ENCODE peak calls at places on chromosomes 12 and 14, in five cellular contexts. I is T-helper 9 cell; Z is GM23338; O is activated CD4-positive, alpha-beta T cell treated with anti-CD3 and anti-CD28 coated beads for 36 hours; D is endothelial cell of umbilical vein. X is an unnamed sample.

GRCh38 chr12:56115329-56115728 is 1.1 kb upstream of the RPL41 start:
- DNase-seq in I (no peak), Z (peak), O (no peak), D (peak), X (peak)

GRCh38 chr14:68840454-68840853 is 47.6 kb upstream of the ZFP36L1 start:
- DNase-seq in I (no peak), Z (no peak), O (no peak), D (no peak), X (no peak)

GRCh38 chr14:56271988-56272387 is 153.8 kb downstream of the PELI2 start:
- DNase-seq in I (no peak), Z (no peak), O (no peak), D (peak), X (peak)

GRCh38 chr12:2335109-2335508 is 282.3 kb downstream of the CACNA1C start:
- DNase-seq in I (no peak), Z (no peak), O (no peak), D (peak), X (no peak)

GRCh38 chr12:94965982-94966381 is 37.5 kb downstream of the NDUFA12 start:
- DNase-seq in I (no peak), Z (no peak), O (no peak), D (no peak), X (no peak)

GRCh38 chr14:85093631-85094330 is 436.2 kb upstream of the FLRT2 start:
- DNase-seq in I (no peak), Z (no peak), O (no peak), D (no peak), X (peak)

GRCh38 chr12:132634411-132634990 is 15.9 kb downstream of the P2RX2 start:
- DNase-seq in I (no peak), Z (no peak), O (no peak), D (no peak), X (no peak)

GRCh38 chr12:128745772-128746689 is 77.7 kb downstream of the SLC15A4 start:
- DNase-seq in I (no peak), Z (no peak), O (no peak), D (no peak), X (no peak)

GRCh38 chr12:57434517-57435223 is at the start of gene INHBC:
- DNase-seq in I (no peak), Z (no peak), O (no peak), D (no peak), X (no peak)

GRCh38 chr14:32594766-32595165 is 265.7 kb downstream of the AKAP6 start:
- DNase-seq in I (no peak), Z (no peak), O (no peak), D (no peak), X (no peak)

GRCh38 chr12:116609715-116610114 is 50.5 kb downstream of the MAP1LC3B2 start:
- DNase-seq in I (peak), Z (peak), O (peak), D (no peak), X (no peak)

GRCh38 chr12:13197526-13198141 is 1.1 kb downstream of the EMP1 start:
- DNase-seq in I (no peak), Z (peak), O (no peak), D (no peak), X (no peak)

GRCh38 chr12:31929140-31929526 is 30.1 kb upstream of the RESF1 start:
- DNase-seq in I (no peak), Z (no peak), O (peak), D (no peak), X (no peak)

GRCh38 chr12:4120316-4120920 is 153.1 kb upstream of the CCND2 start:
- DNase-seq in I (no peak), Z (no peak), O (no peak), D (no peak), X (no peak)

GRCh38 chr12:67811437-67812361 is 163.2 kb downstream of the DYRK2 start:
- DNase-seq in I (no peak), Z (no peak), O (no peak), D (no peak), X (peak)

GRCh38 chr12:115897718-115898117 is 379.8 kb downstream of the MED13L start:
- DNase-seq in I (no peak), Z (no peak), O (no peak), D (no peak), X (no peak)

GRCh38 chr12:132966676-132967415 is 10.7 kb upstream of the ZNF605 start:
- DNase-seq in I (no peak), Z (no peak), O (no peak), D (no peak), X (no peak)

GRCh38 chr12:85155791-85156190 is 119.6 kb downstream of the LRRIQ1 start:
- DNase-seq in I (no peak), Z (peak), O (no peak), D (peak), X (peak)

GRCh38 chr14:30053103-30053502 is 125.5 kb upstream of the PRKD1 start:
- DNase-seq in I (no peak), Z (no peak), O (no peak), D (no peak), X (no peak)

GRCh38 chr12:124581792-124582424 is 14.5 kb upstream of the NCOR2 start:
- DNase-seq in I (no peak), Z (no peak), O (no peak), D (no peak), X (no peak)

GRCh38 chr12:110689601-110690430 is 901 bp upstream of the HVCN1 start:
- DNase-seq in I (peak), Z (peak), O (peak), D (peak), X (no peak)

GRCh38 chr12:30985814-30986452 is 59.4 kb downstream of the TSPAN11 start:
- DNase-seq in I (no peak), Z (peak), O (peak), D (peak), X (peak)

GRCh38 chr14:27929823-27930347 is 836.7 kb upstream of the FOXG1 start:
- DNase-seq in I (no peak), Z (no peak), O (no peak), D (no peak), X (no peak)

GRCh38 chr12:120468846-120469449 is 600 bp downstream of the SRSF9 start:
- DNase-seq in I (peak), Z (no peak), O (peak), D (peak), X (peak)

GRCh38 chr12:132414634-132415340 is 75.2 kb upstream of the FBRSL1 start:
- DNase-seq in I (peak), Z (peak), O (peak), D (peak), X (peak)

X was measured in kidney tubule cell.